ENCODE peak calls at places on chromosome 20, in six cellular contexts. One of them, this sample, is unnamed.

GRCh38 chr20:10201321-10201870 is 17.2 kb upstream of the SNAP25 start:
- DNase-seq in CD8-positive, alpha-beta T cell: no peak
- DNase-seq in CD8-positive, alpha-beta memory T cell: no peak
- DNase-seq in GM20000: no peak
- DNase-seq in activated CD4-positive, alpha-beta T cell treated with anti-CD3 and anti-CD28 coated beads, Interleukin-2, amount 10 ng/mL, durations not matched to agents 7 days and 5 days: no peak
- DNase-seq in prostate gland: no peak
- DNase-seq in this sample: no peak

GRCh38 chr20:44582321-44583025 is at the start of gene PKIG:
- DNase-seq in CD8-positive, alpha-beta T cell: no peak
- DNase-seq in CD8-positive, alpha-beta memory T cell: no peak
- DNase-seq in GM20000: no peak
- DNase-seq in activated CD4-positive, alpha-beta T cell treated with anti-CD3 and anti-CD28 coated beads, Interleukin-2, amount 10 ng/mL, durations not matched to agents 7 days and 5 days: no peak
- DNase-seq in prostate gland: no peak
- DNase-seq in this sample: peak

GRCh38 chr20:59807909-59808728 is 125.3 kb downstream of the SYCP2 start:
- DNase-seq in CD8-positive, alpha-beta T cell: no peak
- DNase-seq in CD8-positive, alpha-beta memory T cell: no peak
- DNase-seq in GM20000: no peak
- DNase-seq in activated CD4-positive, alpha-beta T cell treated with anti-CD3 and anti-CD28 coated beads, Interleukin-2, amount 10 ng/mL, durations not matched to agents 7 days and 5 days: no peak
- DNase-seq in prostate gland: no peak
- DNase-seq in this sample: no peak

GRCh38 chr20:51175156-51175555 is 152.2 kb upstream of the KCNG1 start:
- DNase-seq in CD8-positive, alpha-beta T cell: no peak
- DNase-seq in CD8-positive, alpha-beta memory T cell: no peak
- DNase-seq in GM20000: no peak
- DNase-seq in activated CD4-positive, alpha-beta T cell treated with anti-CD3 and anti-CD28 coated beads, Interleukin-2, amount 10 ng/mL, durations not matched to agents 7 days and 5 days: no peak
- DNase-seq in prostate gland: no peak
- DNase-seq in this sample: no peak

GRCh38 chr20:11453430-11453829 is 464.3 kb upstream of the BTBD3 start:
- DNase-seq in CD8-positive, alpha-beta T cell: no peak
- DNase-seq in CD8-positive, alpha-beta memory T cell: no peak
- DNase-seq in GM20000: no peak
- DNase-seq in activated CD4-positive, alpha-beta T cell treated with anti-CD3 and anti-CD28 coated beads, Interleukin-2, amount 10 ng/mL, durations not matched to agents 7 days and 5 days: no peak
- DNase-seq in prostate gland: no peak
- DNase-seq in this sample: no peak

GRCh38 chr20:21933526-21933925 is 228.1 kb downstream of the PAX1 start:
- DNase-seq in CD8-positive, alpha-beta T cell: no peak
- DNase-seq in CD8-positive, alpha-beta memory T cell: no peak
- DNase-seq in GM20000: no peak
- DNase-seq in activated CD4-positive, alpha-beta T cell treated with anti-CD3 and anti-CD28 coated beads, Interleukin-2, amount 10 ng/mL, durations not matched to agents 7 days and 5 days: no peak
- DNase-seq in prostate gland: no peak
- DNase-seq in this sample: no peak

GRCh38 chr20:45070932-45071632 is 29.8 kb downstream of the KCNS1 start:
- DNase-seq in CD8-positive, alpha-beta T cell: no peak
- DNase-seq in CD8-positive, alpha-beta memory T cell: no peak
- DNase-seq in GM20000: no peak
- DNase-seq in activated CD4-positive, alpha-beta T cell treated with anti-CD3 and anti-CD28 coated beads, Interleukin-2, amount 10 ng/mL, durations not matched to agents 7 days and 5 days: no peak
- DNase-seq in prostate gland: no peak
- DNase-seq in this sample: no peak

GRCh38 chr20:8431538-8432434 is 299.7 kb downstream of the PLCB1 start:
- DNase-seq in CD8-positive, alpha-beta T cell: no peak
- DNase-seq in CD8-positive, alpha-beta memory T cell: no peak
- DNase-seq in GM20000: no peak
- DNase-seq in activated CD4-positive, alpha-beta T cell treated with anti-CD3 and anti-CD28 coated beads, Interleukin-2, amount 10 ng/mL, durations not matched to agents 7 days and 5 days: no peak
- DNase-seq in prostate gland: no peak
- DNase-seq in this sample: no peak

GRCh38 chr20:31943052-31943471 is 8.8 kb downstream of the PDRG1 start:
- DNase-seq in CD8-positive, alpha-beta T cell: no peak
- DNase-seq in CD8-positive, alpha-beta memory T cell: no peak
- DNase-seq in GM20000: no peak
- DNase-seq in activated CD4-positive, alpha-beta T cell treated with anti-CD3 and anti-CD28 coated beads, Interleukin-2, amount 10 ng/mL, durations not matched to agents 7 days and 5 days: no peak
- DNase-seq in prostate gland: peak
- DNase-seq in this sample: peak

GRCh38 chr20:23019403-23019802 is 15.7 kb upstream of the SSTR4 start:
- DNase-seq in CD8-positive, alpha-beta T cell: no peak
- DNase-seq in CD8-positive, alpha-beta memory T cell: no peak
- DNase-seq in GM20000: no peak
- DNase-seq in activated CD4-positive, alpha-beta T cell treated with anti-CD3 and anti-CD28 coated beads, Interleukin-2, amount 10 ng/mL, durations not matched to agents 7 days and 5 days: no peak
- DNase-seq in prostate gland: no peak
- DNase-seq in this sample: no peak

GRCh38 chr20:35121186-35121585 is 25.9 kb downstream of the EDEM2 start:
- DNase-seq in CD8-positive, alpha-beta T cell: no peak
- DNase-seq in CD8-positive, alpha-beta memory T cell: no peak
- DNase-seq in GM20000: no peak
- DNase-seq in activated CD4-positive, alpha-beta T cell treated with anti-CD3 and anti-CD28 coated beads, Interleukin-2, amount 10 ng/mL, durations not matched to agents 7 days and 5 days: no peak
- DNase-seq in prostate gland: no peak
- DNase-seq in this sample: no peak

GRCh38 chr20:17611290-17611539 is 41.3 kb downstream of the DSTN start:
- DNase-seq in CD8-positive, alpha-beta T cell: no peak
- DNase-seq in CD8-positive, alpha-beta memory T cell: peak
- DNase-seq in GM20000: peak
- DNase-seq in activated CD4-positive, alpha-beta T cell treated with anti-CD3 and anti-CD28 coated beads, Interleukin-2, amount 10 ng/mL, durations not matched to agents 7 days and 5 days: no peak
- DNase-seq in prostate gland: no peak
- DNase-seq in this sample: peak

GRCh38 chr20:23656372-23656771 is 18.6 kb upstream of the CST3 start:
- DNase-seq in CD8-positive, alpha-beta T cell: no peak
- DNase-seq in CD8-positive, alpha-beta memory T cell: no peak
- DNase-seq in GM20000: no peak
- DNase-seq in activated CD4-positive, alpha-beta T cell treated with anti-CD3 and anti-CD28 coated beads, Interleukin-2, amount 10 ng/mL, durations not matched to agents 7 days and 5 days: no peak
- DNase-seq in prostate gland: no peak
- DNase-seq in this sample: no peak

GRCh38 chr20:10982692-10983091 is 308.9 kb upstream of the JAG1 start:
- DNase-seq in CD8-positive, alpha-beta T cell: no peak
- DNase-seq in CD8-positive, alpha-beta memory T cell: no peak
- DNase-seq in GM20000: no peak
- DNase-seq in activated CD4-positive, alpha-beta T cell treated with anti-CD3 and anti-CD28 coated beads, Interleukin-2, amount 10 ng/mL, durations not matched to agents 7 days and 5 days: no peak
- DNase-seq in prostate gland: no peak
- DNase-seq in this sample: peak

GRCh38 chr20:51311636-51312479 is 230.7 kb downstream of the NFATC2 start:
- DNase-seq in CD8-positive, alpha-beta T cell: no peak
- DNase-seq in CD8-positive, alpha-beta memory T cell: no peak
- DNase-seq in GM20000: no peak
- DNase-seq in activated CD4-positive, alpha-beta T cell treated with anti-CD3 and anti-CD28 coated beads, Interleukin-2, amount 10 ng/mL, durations not matched to agents 7 days and 5 days: no peak
- DNase-seq in prostate gland: peak
- DNase-seq in this sample: no peak

GRCh38 chr20:49570161-49570827 is 2.4 kb upstream of the PTGIS start:
- DNase-seq in CD8-positive, alpha-beta T cell: no peak
- DNase-seq in CD8-positive, alpha-beta memory T cell: no peak
- DNase-seq in GM20000: no peak
- DNase-seq in activated CD4-positive, alpha-beta T cell treated with anti-CD3 and anti-CD28 coated beads, Interleukin-2, amount 10 ng/mL, durations not matched to agents 7 days and 5 days: no peak
- DNase-seq in prostate gland: no peak
- DNase-seq in this sample: no peak

GRCh38 chr20:49549806-49550551 is 18.0 kb downstream of the PTGIS start:
- DNase-seq in CD8-positive, alpha-beta T cell: no peak
- DNase-seq in CD8-positive, alpha-beta memory T cell: no peak
- DNase-seq in GM20000: no peak
- DNase-seq in activated CD4-positive, alpha-beta T cell treated with anti-CD3 and anti-CD28 coated beads, Interleukin-2, amount 10 ng/mL, durations not matched to agents 7 days and 5 days: no peak
- DNase-seq in prostate gland: no peak
- DNase-seq in this sample: no peak

GRCh38 chr20:19406371-19406770 is 193.9 kb downstream of the SLC24A3 start:
- DNase-seq in CD8-positive, alpha-beta T cell: no peak
- DNase-seq in CD8-positive, alpha-beta memory T cell: no peak
- DNase-seq in GM20000: no peak
- DNase-seq in activated CD4-positive, alpha-beta T cell treated with anti-CD3 and anti-CD28 coated beads, Interleukin-2, amount 10 ng/mL, durations not matched to agents 7 days and 5 days: no peak
- DNase-seq in prostate gland: no peak
- DNase-seq in this sample: no peak

GRCh38 chr20:10705801-10706459 is 32.1 kb upstream of the JAG1 start:
- DNase-seq in CD8-positive, alpha-beta T cell: no peak
- DNase-seq in CD8-positive, alpha-beta memory T cell: no peak
- DNase-seq in GM20000: no peak
- DNase-seq in activated CD4-positive, alpha-beta T cell treated with anti-CD3 and anti-CD28 coated beads, Interleukin-2, amount 10 ng/mL, durations not matched to agents 7 days and 5 days: no peak
- DNase-seq in prostate gland: no peak
- DNase-seq in this sample: no peak

GRCh38 chr20:35135867-35136586 is 11.1 kb downstream of the EDEM2 start:
- DNase-seq in CD8-positive, alpha-beta T cell: no peak
- DNase-seq in CD8-positive, alpha-beta memory T cell: no peak
- DNase-seq in GM20000: no peak
- DNase-seq in activated CD4-positive, alpha-beta T cell treated with anti-CD3 and anti-CD28 coated beads, Interleukin-2, amount 10 ng/mL, durations not matched to agents 7 days and 5 days: no peak
- DNase-seq in prostate gland: no peak
- DNase-seq in this sample: peak

GRCh38 chr20:4332466-4332865 is 317.1 kb upstream of the RNF24 start:
- DNase-seq in CD8-positive, alpha-beta T cell: no peak
- DNase-seq in CD8-positive, alpha-beta memory T cell: no peak
- DNase-seq in GM20000: no peak
- DNase-seq in activated CD4-positive, alpha-beta T cell treated with anti-CD3 and anti-CD28 coated beads, Interleukin-2, amount 10 ng/mL, durations not matched to agents 7 days and 5 days: no peak
- DNase-seq in prostate gland: no peak
- DNase-seq in this sample: no peak

GRCh38 chr20:11249239-11249638 is 575.4 kb upstream of the JAG1 start:
- DNase-seq in CD8-positive, alpha-beta T cell: no peak
- DNase-seq in CD8-positive, alpha-beta memory T cell: no peak
- DNase-seq in GM20000: no peak
- DNase-seq in activated CD4-positive, alpha-beta T cell treated with anti-CD3 and anti-CD28 coated beads, Interleukin-2, amount 10 ng/mL, durations not matched to agents 7 days and 5 days: no peak
- DNase-seq in prostate gland: no peak
- DNase-seq in this sample: no peak

GRCh38 chr20:17666491-17666890 is 15.6 kb downstream of the RRBP1 start:
- DNase-seq in CD8-positive, alpha-beta T cell: no peak
- DNase-seq in CD8-positive, alpha-beta memory T cell: no peak
- DNase-seq in GM20000: no peak
- DNase-seq in activated CD4-positive, alpha-beta T cell treated with anti-CD3 and anti-CD28 coated beads, Interleukin-2, amount 10 ng/mL, durations not matched to agents 7 days and 5 days: no peak
- DNase-seq in prostate gland: no peak
- DNase-seq in this sample: peak

GRCh38 chr20:58014628-58015315 is 213.7 kb downstream of the ANKRD60 start:
- DNase-seq in CD8-positive, alpha-beta T cell: no peak
- DNase-seq in CD8-positive, alpha-beta memory T cell: no peak
- DNase-seq in GM20000: no peak
- DNase-seq in activated CD4-positive, alpha-beta T cell treated with anti-CD3 and anti-CD28 coated beads, Interleukin-2, amount 10 ng/mL, durations not matched to agents 7 days and 5 days: peak
- DNase-seq in prostate gland: no peak
- DNase-seq in this sample: peak

GRCh38 chr20:25039697-25040437 is 18.1 kb downstream of the ACSS1 start:
- DNase-seq in CD8-positive, alpha-beta T cell: no peak
- DNase-seq in CD8-positive, alpha-beta memory T cell: no peak
- DNase-seq in GM20000: no peak
- DNase-seq in activated CD4-positive, alpha-beta T cell treated with anti-CD3 and anti-CD28 coated beads, Interleukin-2, amount 10 ng/mL, durations not matched to agents 7 days and 5 days: no peak
- DNase-seq in prostate gland: peak
- DNase-seq in this sample: peak

GRCh38 chr20:50270569-50270968 is 79.9 kb downstream of the CEBPB start:
- DNase-seq in CD8-positive, alpha-beta T cell: no peak
- DNase-seq in CD8-positive, alpha-beta memory T cell: no peak
- DNase-seq in GM20000: no peak
- DNase-seq in activated CD4-positive, alpha-beta T cell treated with anti-CD3 and anti-CD28 coated beads, Interleukin-2, amount 10 ng/mL, durations not matched to agents 7 days and 5 days: no peak
- DNase-seq in prostate gland: no peak
- DNase-seq in this sample: no peak

GRCh38 chr20:31915491-31916280 is 36.2 kb downstream of the PDRG1 start:
- DNase-seq in CD8-positive, alpha-beta T cell: no peak
- DNase-seq in CD8-positive, alpha-beta memory T cell: no peak
- DNase-seq in GM20000: no peak
- DNase-seq in activated CD4-positive, alpha-beta T cell treated with anti-CD3 and anti-CD28 coated beads, Interleukin-2, amount 10 ng/mL, durations not matched to agents 7 days and 5 days: no peak
- DNase-seq in prostate gland: no peak
- DNase-seq in this sample: no peak

GRCh38 chr20:2468581-2469407 is 1.8 kb downstream of the SNRPB start:
- DNase-seq in CD8-positive, alpha-beta T cell: no peak
- DNase-seq in CD8-positive, alpha-beta memory T cell: no peak
- DNase-seq in GM20000: no peak
- DNase-seq in activated CD4-positive, alpha-beta T cell treated with anti-CD3 and anti-CD28 coated beads, Interleukin-2, amount 10 ng/mL, durations not matched to agents 7 days and 5 days: no peak
- DNase-seq in prostate gland: no peak
- DNase-seq in this sample: peak

GRCh38 chr20:37781626-37782025 is 87.8 kb downstream of the CTNNBL1 start:
- DNase-seq in CD8-positive, alpha-beta T cell: no peak
- DNase-seq in CD8-positive, alpha-beta memory T cell: no peak
- DNase-seq in GM20000: no peak
- DNase-seq in activated CD4-positive, alpha-beta T cell treated with anti-CD3 and anti-CD28 coated beads, Interleukin-2, amount 10 ng/mL, durations not matched to agents 7 days and 5 days: no peak
- DNase-seq in prostate gland: no peak
- DNase-seq in this sample: no peak

GRCh38 chr20:15895560-15896084 is 677.6 kb downstream of the KIF16B start:
- DNase-seq in CD8-positive, alpha-beta T cell: no peak
- DNase-seq in CD8-positive, alpha-beta memory T cell: no peak
- DNase-seq in GM20000: peak
- DNase-seq in activated CD4-positive, alpha-beta T cell treated with anti-CD3 and anti-CD28 coated beads, Interleukin-2, amount 10 ng/mL, durations not matched to agents 7 days and 5 days: peak
- DNase-seq in prostate gland: no peak
- DNase-seq in this sample: no peak

GRCh38 chr20:33392016-33392415 is 9.3 kb downstream of the CDK5RAP1 start:
- DNase-seq in CD8-positive, alpha-beta T cell: no peak
- DNase-seq in CD8-positive, alpha-beta memory T cell: no peak
- DNase-seq in GM20000: no peak
- DNase-seq in activated CD4-positive, alpha-beta T cell treated with anti-CD3 and anti-CD28 coated beads, Interleukin-2, amount 10 ng/mL, durations not matched to agents 7 days and 5 days: no peak
- DNase-seq in prostate gland: no peak
- DNase-seq in this sample: peak

GRCh38 chr20:38590682-38591483 is 9.9 kb downstream of the ADIG start:
- DNase-seq in CD8-positive, alpha-beta T cell: no peak
- DNase-seq in CD8-positive, alpha-beta memory T cell: no peak
- DNase-seq in GM20000: no peak
- DNase-seq in activated CD4-positive, alpha-beta T cell treated with anti-CD3 and anti-CD28 coated beads, Interleukin-2, amount 10 ng/mL, durations not matched to agents 7 days and 5 days: no peak
- DNase-seq in prostate gland: no peak
- DNase-seq in this sample: peak

GRCh38 chr20:25295386-25296093 is 47.7 kb downstream of the PYGB start:
- DNase-seq in CD8-positive, alpha-beta T cell: no peak
- DNase-seq in CD8-positive, alpha-beta memory T cell: no peak
- DNase-seq in GM20000: no peak
- DNase-seq in activated CD4-positive, alpha-beta T cell treated with anti-CD3 and anti-CD28 coated beads, Interleukin-2, amount 10 ng/mL, durations not matched to agents 7 days and 5 days: no peak
- DNase-seq in prostate gland: no peak
- DNase-seq in this sample: no peak

GRCh38 chr20:48283470-48284110 is 498.3 kb upstream of the SULF2 start:
- DNase-seq in CD8-positive, alpha-beta T cell: no peak
- DNase-seq in CD8-positive, alpha-beta memory T cell: no peak
- DNase-seq in GM20000: no peak
- DNase-seq in activated CD4-positive, alpha-beta T cell treated with anti-CD3 and anti-CD28 coated beads, Interleukin-2, amount 10 ng/mL, durations not matched to agents 7 days and 5 days: no peak
- DNase-seq in prostate gland: peak
- DNase-seq in this sample: peak

GRCh38 chr20:1934162-1934561 is 39.0 kb downstream of the SIRPA start:
- DNase-seq in CD8-positive, alpha-beta T cell: no peak
- DNase-seq in CD8-positive, alpha-beta memory T cell: no peak
- DNase-seq in GM20000: no peak
- DNase-seq in activated CD4-positive, alpha-beta T cell treated with anti-CD3 and anti-CD28 coated beads, Interleukin-2, amount 10 ng/mL, durations not matched to agents 7 days and 5 days: no peak
- DNase-seq in prostate gland: no peak
- DNase-seq in this sample: no peak

GRCh38 chr20:24489631-24490260 is 20.3 kb downstream of the SYNDIG1 start:
- DNase-seq in CD8-positive, alpha-beta T cell: no peak
- DNase-seq in CD8-positive, alpha-beta memory T cell: no peak
- DNase-seq in GM20000: no peak
- DNase-seq in activated CD4-positive, alpha-beta T cell treated with anti-CD3 and anti-CD28 coated beads, Interleukin-2, amount 10 ng/mL, durations not matched to agents 7 days and 5 days: no peak
- DNase-seq in prostate gland: no peak
- DNase-seq in this sample: no peak

GRCh38 chr20:6976096-6976495 is 208.6 kb downstream of the BMP2 start:
- DNase-seq in CD8-positive, alpha-beta T cell: no peak
- DNase-seq in CD8-positive, alpha-beta memory T cell: no peak
- DNase-seq in GM20000: no peak
- DNase-seq in activated CD4-positive, alpha-beta T cell treated with anti-CD3 and anti-CD28 coated beads, Interleukin-2, amount 10 ng/mL, durations not matched to agents 7 days and 5 days: no peak
- DNase-seq in prostate gland: no peak
- DNase-seq in this sample: no peak

GRCh38 chr20:37380864-37381579 is 35.1 kb downstream of the SRC start:
- DNase-seq in CD8-positive, alpha-beta T cell: no peak
- DNase-seq in CD8-positive, alpha-beta memory T cell: no peak
- DNase-seq in GM20000: no peak
- DNase-seq in activated CD4-positive, alpha-beta T cell treated with anti-CD3 and anti-CD28 coated beads, Interleukin-2, amount 10 ng/mL, durations not matched to agents 7 days and 5 days: no peak
- DNase-seq in prostate gland: no peak
- DNase-seq in this sample: no peak

GRCh38 chr20:44073011-44073674 is 113.8 kb downstream of the JPH2 start:
- DNase-seq in CD8-positive, alpha-beta T cell: peak
- DNase-seq in CD8-positive, alpha-beta memory T cell: no peak
- DNase-seq in GM20000: no peak
- DNase-seq in activated CD4-positive, alpha-beta T cell treated with anti-CD3 and anti-CD28 coated beads, Interleukin-2, amount 10 ng/mL, durations not matched to agents 7 days and 5 days: no peak
- DNase-seq in prostate gland: no peak
- DNase-seq in this sample: no peak